ENCODE peak calls at places on chromosomes 12 and 14, in seven cellular contexts. R is GM12892; M is SW480; I is Daoy; Q is NCI-H524; A is CD4-positive, alpha-beta T cell; K is neuronal stem cell. D is an unnamed sample.

GRCh38 chr14:61584258-61584657 is 111.1 kb upstream of the HIF1A start:
- DNase-seq in R (no peak), M (no peak), I (peak), Q (no peak), A (no peak), K (no peak), D (peak)

GRCh38 chr14:22427771-22428228 is 161.2 kb downstream of the DAD1 start:
- DNase-seq in R (no peak), M (no peak), I (peak), Q (no peak), A (no peak), K (no peak), D (no peak)

GRCh38 chr12:57627504-57628279 is 5.3 kb downstream of the B4GALNT1 start:
- DNase-seq in R (no peak), M (no peak), I (no peak), Q (no peak), A (no peak), K (no peak), D (no peak)

GRCh38 chr12:26028953-26029740 is 70.7 kb downstream of the RASSF8 start:
- DNase-seq in R (peak), M (peak), I (peak), Q (no peak), A (no peak), K (peak), D (peak)

GRCh38 chr12:57151741-57152407 is 4.5 kb upstream of the LRP1-AS start:
- DNase-seq in R (no peak), M (no peak), I (peak), Q (no peak), A (no peak), K (no peak), D (peak)

GRCh38 chr12:21940972-21941521 is at the start of gene ABCC9:
- DNase-seq in R (no peak), M (no peak), I (peak), Q (peak), A (no peak), K (peak), D (no peak)

GRCh38 chr12:102539651-102540553 is 59.5 kb upstream of the IGF1 start:
- DNase-seq in R (no peak), M (peak), I (peak), Q (no peak), A (no peak), K (peak), D (peak)

GRCh38 chr12:99277566-99277965 is 370.0 kb upstream of the GARIN6 start:
- DNase-seq in R (no peak), M (no peak), I (no peak), Q (no peak), A (no peak), K (no peak), D (no peak)

GRCh38 chr12:24780969-24781368 is 167.9 kb downstream of the BCAT1 start:
- DNase-seq in R (no peak), M (peak), I (no peak), Q (no peak), A (no peak), K (no peak), D (no peak)

GRCh38 chr14:59274991-59275391 is 86.5 kb downstream of the DAAM1 start:
- DNase-seq in R (no peak), M (peak), I (peak), Q (peak), A (no peak), K (no peak), D (peak)